ENCODE peak calls at places on chromosomes 13 and 19, in ten cellular contexts. S, W, Q, U, N, K, J, V, E and O are unnamed samples.
A peak's percentile ranks its signal among the peaks of the same experiment; 100 is the strongest.

GRCh38 chr19:55590621-55591020 is 8.7 kb downstream of the FIZ1 start:
- DNase-seq in K (no peak), V (peak; percentile 30), W (no peak), S (peak; percentile 52), U (no peak), E (peak; percentile 29), N (no peak), Q (no peak), J (no peak), O (no peak)

GRCh38 chr13:107642841-107643240 is 572.5 kb downstream of the LIG4 start:
- DNase-seq in W (no peak), J (no peak), U (no peak), K (no peak), N (no peak), Q (no peak), E (no peak), V (no peak), S (no peak), O (no peak)

GRCh38 chr13:29683041-29683440 is 87.6 kb upstream of the SLC7A1 start:
- DNase-seq in S (no peak), U (no peak), W (no peak), Q (no peak), N (no peak), K (no peak), E (no peak), V (no peak), J (no peak), O (no peak)

GRCh38 chr13:28012896-28013295 is 24.4 kb upstream of the URAD start:
- DNase-seq in K (no peak), N (no peak), V (no peak), J (no peak), Q (no peak), S (no peak), W (no peak), E (no peak), U (no peak), O (peak; percentile 44)

GRCh38 chr13:50915562-50915961 is 6.0 kb downstream of the RNASEH2B start:
- DNase-seq in J (no peak), W (no peak), Q (no peak), S (no peak), V (peak; percentile 83), N (no peak), K (no peak), E (no peak), U (no peak), O (peak; percentile 26)

GRCh38 chr19:43754562-43755255 is at the start of gene SMG9:
- DNase-seq in U (peak; percentile 95), S (peak; percentile 98), W (peak; percentile 98), N (peak; percentile 98), K (peak; percentile 98), J (peak; percentile 94), E (peak; percentile 62), Q (peak; percentile 99), V (peak; percentile 94), O (peak; percentile 97)

GRCh38 chr19:41604831-41605230 is 22.0 kb downstream of the CEACAM4 start:
- DNase-seq in E (no peak), K (no peak), J (no peak), N (no peak), S (no peak), W (no peak), Q (no peak), V (no peak), U (no peak), O (no peak)

GRCh38 chr13:49859568-49859967 is 67.1 kb upstream of the KPNA3 start:
- DNase-seq in U (no peak), K (no peak), Q (peak; percentile 73), J (no peak), S (no peak), N (no peak), V (no peak), E (no peak), W (no peak), O (no peak)

GRCh38 chr19:3606690-3607289 is at the start of gene TBXA2R:
- DNase-seq in N (peak; percentile 37), Q (peak; percentile 95), J (peak; percentile 82), S (peak; percentile 79), E (no peak), V (peak; percentile 66), U (no peak), K (peak; percentile 51), W (no peak), O (peak; percentile 44)

GRCh38 chr19:16098416-16098768 is 13.3 kb upstream of the RAB8A start:
- DNase-seq in W (no peak), S (no peak), E (no peak), N (no peak), J (no peak), K (no peak), U (no peak), Q (no peak), V (no peak), O (no peak)

GRCh38 chr19:45450042-45450380 is 17.8 kb upstream of the FOSB start:
- DNase-seq in W (no peak), K (no peak), J (no peak), V (no peak), U (no peak), E (no peak), Q (no peak), S (no peak), N (no peak), O (no peak)

GRCh38 chr19:51691122-51692064 is 1.7 kb upstream of the SPACA6 start:
- DNase-seq in S (no peak), W (no peak), J (no peak), Q (no peak), E (no peak), K (no peak), N (no peak), V (peak; percentile 51), U (no peak), O (no peak)

GRCh38 chr19:40831502-40832430 is 18.5 kb downstream of the CYP2A6 start:
- DNase-seq in S (peak; percentile 37), N (no peak), J (peak; percentile 52), V (peak; percentile 53), Q (peak; percentile 82), K (no peak), W (no peak), E (no peak), U (peak; percentile 59), O (no peak)

GRCh38 chr19:13037161-13037560 is 41.9 kb downstream of the NFIX start:
- DNase-seq in N (no peak), S (no peak), Q (peak; percentile 73), E (no peak), K (no peak), V (no peak), W (no peak), U (no peak), J (no peak), O (no peak)

GRCh38 chr13:111920932-111921705 is 145.8 kb upstream of the SOX1 start:
- DNase-seq in S (no peak), U (no peak), N (no peak), E (no peak), V (no peak), K (no peak), W (no peak), J (no peak), Q (no peak), O (no peak)

GRCh38 chr19:15417699-15418098 is 1.1 kb downstream of the AKAP8L start:
- DNase-seq in V (no peak), S (no peak), N (no peak), J (no peak), U (no peak), W (no peak), K (no peak), Q (no peak), E (no peak), O (no peak)

GRCh38 chr13:80132741-80133601 is 208.0 kb downstream of the SPRY2 start:
- DNase-seq in N (no peak), W (no peak), V (no peak), J (peak; percentile 44), Q (no peak), E (no peak), S (peak; percentile 89), K (no peak), U (no peak), O (no peak)

GRCh38 chr19:24098359-24098758 is 11.4 kb downstream of the ZNF254 start:
- DNase-seq in E (no peak), J (no peak), K (no peak), W (no peak), V (no peak), Q (no peak), N (no peak), S (no peak), U (no peak), O (no peak)